ENCODE peak calls at places on chromosome 13, in four cellular contexts. H is activated CD4-positive, alpha-beta memory T cell treated with anti-CD3 and anti-CD28 coated beads, Interleukin-2, amount 10 ng/mL, durations not matched to agents 7 days and 5 days; B is CD4-positive, CD25-positive, alpha-beta regulatory T cell; E is activated T-cell treated with anti-CD3 and anti-CD28 coated beads, Interleukin-2, amount 50 U/mL, for 72 hours. L is an unnamed sample.

GRCh38 chr13:105928901-105929300 is 606.6 kb downstream of the EFNB2 start:
- DNase-seq in H (no peak), B (no peak), E (no peak), L (no peak)

GRCh38 chr13:96650301-96650886 is 343.9 kb downstream of the OXGR1 start:
- DNase-seq in H (no peak), B (no peak), E (no peak), L (no peak)

GRCh38 chr13:76157926-76158325 is 521.8 kb downstream of the LMO7 start:
- DNase-seq in H (no peak), B (no peak), E (no peak), L (no peak)

GRCh38 chr13:99606322-99607089 is 105.2 kb downstream of the TM9SF2 start:
- DNase-seq in H (peak), B (peak), E (peak), L (peak)

GRCh38 chr13:56528040-56528760 is 612.5 kb upstream of the PRR20A start:
- DNase-seq in H (no peak), B (no peak), E (no peak), L (no peak)

GRCh38 chr13:111284579-111284978 is 35.9 kb upstream of the TEX29 start:
- DNase-seq in H (no peak), B (no peak), E (no peak), L (no peak)

GRCh38 chr13:45472171-45472705 is 7.5 kb downstream of the COG3 start:
- DNase-seq in H (no peak), B (no peak), E (no peak), L (no peak)

GRCh38 chr13:32984857-32985626 is 31.2 kb upstream of the KL start:
- DNase-seq in H (no peak), B (no peak), E (no peak), L (no peak)

GRCh38 chr13:33285420-33286124 is at the start of gene STARD13:
- DNase-seq in H (no peak), B (no peak), E (peak), L (peak)

GRCh38 chr13:28657784-28658538 is 969 bp upstream of the POMP start:
- DNase-seq in H (no peak), B (no peak), E (no peak), L (no peak)

GRCh38 chr13:74910399-74910798 is 571.6 kb downstream of the TBC1D4 start:
- DNase-seq in H (no peak), B (no peak), E (no peak), L (no peak)

GRCh38 chr13:30143671-30144400 is 163.5 kb downstream of the KATNAL1 start:
- DNase-seq in H (peak), B (no peak), E (no peak), L (no peak)

GRCh38 chr13:23570931-23571330 is 719 bp downstream of the TNFRSF19 start:
- DNase-seq in H (no peak), B (no peak), E (no peak), L (no peak)

L was measured in HEK293T.